ENCODE peak calls at places on chromosomes 7 and 10, in ten cellular contexts. W, P, D, M, G, U, K, E, S and A are unnamed samples.

GRCh38 chr10:84944187-84944586 is 615.8 kb downstream of the CCSER2 start:
- DNase-seq in G (no peak), P (no peak), W (no peak), D (no peak), U (no peak), S (no peak), E (no peak), K (no peak), M (no peak), A (no peak)

GRCh38 chr7:151692721-151693120 is 173.0 kb upstream of the RHEB start:
- DNase-seq in E (no peak), P (no peak), K (no peak), D (no peak), W (no peak), S (no peak), G (no peak), U (no peak), M (no peak), A (no peak)

GRCh38 chr10:100654835-100655759 is 90.3 kb upstream of the PAX2 start:
- DNase-seq in K (no peak), U (no peak), M (no peak), W (no peak), D (no peak), E (no peak), S (no peak), P (no peak), G (no peak), A (no peak)

GRCh38 chr7:51062222-51062987 is 254.2 kb downstream of the COBL start:
- DNase-seq in P (no peak), U (no peak), S (no peak), E (no peak), K (no peak), G (peak; percentile 89), W (no peak), D (no peak), M (no peak), A (peak; percentile 88)

GRCh38 chr7:106775552-106775936 is 89.5 kb upstream of the PIK3CG start:
- DNase-seq in M (no peak), G (no peak), E (peak; percentile 47), P (no peak), S (no peak), W (no peak), U (no peak), D (no peak), K (no peak), A (no peak)

GRCh38 chr7:116801092-116801710 is 61.2 kb upstream of the CAPZA2 start:
- DNase-seq in P (no peak), W (no peak), U (no peak), M (peak; percentile 59), D (no peak), G (no peak), K (no peak), E (peak; percentile 62), S (no peak), A (no peak)

GRCh38 chr10:71232089-71232998 is 20.0 kb downstream of the UNC5B start:
- DNase-seq in S (no peak), G (peak; percentile 49), U (no peak), P (no peak), E (no peak), K (no peak), M (no peak), W (no peak), D (no peak), A (no peak)

GRCh38 chr10:12799746-12800145 is 201.8 kb downstream of the CCDC3 start:
- DNase-seq in P (no peak), W (no peak), M (no peak), D (no peak), G (no peak), E (no peak), S (no peak), U (no peak), K (no peak), A (no peak)

GRCh38 chr10:125284875-125285597 is 124.7 kb upstream of the CTBP2 start:
- DNase-seq in S (no peak), K (no peak), W (no peak), P (no peak), M (no peak), G (no peak), D (no peak), U (no peak), E (no peak), A (peak; percentile 39)

GRCh38 chr10:77318739-77319138 is 318.9 kb downstream of the KCNMA1 start:
- DNase-seq in K (no peak), G (no peak), S (no peak), P (no peak), D (no peak), W (no peak), U (no peak), E (no peak), M (no peak), A (no peak)

GRCh38 chr7:150756858-150757257 is 19.6 kb downstream of the GIMAP5 start:
- DNase-seq in E (no peak), M (no peak), W (no peak), G (no peak), U (no peak), S (no peak), K (no peak), P (no peak), D (no peak), A (no peak)

GRCh38 chr7:135795846-135796570 is 47.4 kb upstream of the FAM180A start:
- DNase-seq in M (no peak), G (no peak), S (no peak), K (no peak), W (no peak), U (no peak), P (no peak), E (no peak), D (no peak), A (no peak)
- H3K27ac ChIP-seq in M (no peak overlapping the region), G (no peak overlapping the region), S (no peak overlapping the region), K (no peak overlapping the region), W (peak overlapping the region; percentile 53), U (peak overlapping the region; percentile 37), P (peak overlapping the region; percentile 17), E (no peak overlapping the region), D (peak overlapping the region; percentile 22), A (peak overlapping the region; percentile 58)

DNA sequence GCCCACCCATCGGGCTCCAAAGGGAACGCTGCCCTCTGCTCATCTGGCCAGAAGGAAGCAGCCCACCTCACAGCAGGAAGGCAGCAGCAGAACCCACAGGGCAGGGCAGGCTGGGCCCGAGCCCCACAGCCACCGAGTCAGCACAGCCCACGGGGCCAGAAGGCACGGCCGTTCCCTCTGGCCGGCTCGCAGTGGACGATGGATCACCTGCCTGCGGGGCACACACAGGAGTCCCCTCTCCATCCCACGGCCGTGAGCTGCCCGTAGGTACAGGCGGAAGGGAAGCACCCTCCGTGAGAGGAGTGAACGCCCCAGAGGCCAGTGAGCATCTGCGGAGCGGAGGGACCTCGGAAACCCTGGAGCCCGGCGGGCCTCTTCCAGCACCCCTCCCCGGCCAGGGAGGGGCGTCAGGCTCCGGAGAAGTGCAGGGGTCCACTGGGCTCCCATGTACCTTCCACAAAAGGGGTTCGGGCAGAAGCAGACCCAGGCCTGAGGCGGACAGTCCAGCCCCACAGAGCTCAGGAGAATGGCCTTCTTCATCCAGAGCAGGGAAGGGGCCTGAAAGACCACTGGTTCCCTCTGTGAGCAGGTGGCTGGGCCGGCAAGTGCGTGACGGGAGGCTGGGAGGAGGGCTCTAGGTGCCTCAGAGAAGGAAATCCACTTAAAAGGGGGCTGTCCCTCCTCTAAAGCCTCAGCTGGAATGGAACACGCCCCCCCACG is 11.7 kb downstream of the NUDT1 start:
- DNase-seq in P (no peak), U (no peak), D (no peak), S (no peak), M (no peak), E (no peak), W (no peak), K (no peak), G (no peak), A (no peak)
- TF ChIP-seq POLR2A in P (no peak), U (no peak), D (no peak), S (peak; percentile 23), M (no peak), E (no peak), W (no peak), K (no peak), G (no peak), A (no peak)

GRCh38 chr7:44415510-44415909 is 74.9 kb downstream of the NUDCD3 start:
- DNase-seq in K (no peak), S (no peak), G (no peak), E (no peak), U (no peak), D (no peak), W (no peak), P (no peak), M (no peak), A (peak; percentile 77)
- TF ChIP-seq EP300 in K (no peak), S (no peak), G (no peak), E (no peak), U (no peak), D (no peak), W (no peak), P (no peak), M (no peak), A (no peak)

GRCh38 chr10:102641398-102641797 is 2.9 kb upstream of the TRIM8 start:
- DNase-seq in M (peak; percentile 51), S (no peak), P (no peak), E (no peak), G (no peak), U (no peak), K (no peak), W (no peak), D (no peak), A (no peak)

GRCh38 chr10:102644066-102644645 is at the start of gene TRIM8:
- DNase-seq in K (no peak), S (no peak), U (no peak), D (peak; percentile 64), E (peak; percentile 51), M (peak; percentile 55), G (no peak), P (peak; percentile 69), W (no peak), A (no peak)

GRCh38 chr10:102643346-102644065 is 773 bp upstream of the TRIM8 start:
- DNase-seq in P (peak; percentile 67), K (no peak), D (peak; percentile 75), U (peak; percentile 91), E (peak; percentile 51), W (peak; percentile 89), M (peak; percentile 70), G (peak; percentile 60), S (no peak), A (no peak)

GRCh38 chr10:102641880-102642552 is 2.3 kb upstream of the TRIM8 start:
- DNase-seq in D (peak; percentile 99), K (peak; percentile 94), S (peak; percentile 90), M (peak; percentile 94), G (peak; percentile 99), U (peak; percentile 100), W (peak; percentile 100), P (peak; percentile 99), E (peak; percentile 94), A (peak; percentile 100)

DNA sequence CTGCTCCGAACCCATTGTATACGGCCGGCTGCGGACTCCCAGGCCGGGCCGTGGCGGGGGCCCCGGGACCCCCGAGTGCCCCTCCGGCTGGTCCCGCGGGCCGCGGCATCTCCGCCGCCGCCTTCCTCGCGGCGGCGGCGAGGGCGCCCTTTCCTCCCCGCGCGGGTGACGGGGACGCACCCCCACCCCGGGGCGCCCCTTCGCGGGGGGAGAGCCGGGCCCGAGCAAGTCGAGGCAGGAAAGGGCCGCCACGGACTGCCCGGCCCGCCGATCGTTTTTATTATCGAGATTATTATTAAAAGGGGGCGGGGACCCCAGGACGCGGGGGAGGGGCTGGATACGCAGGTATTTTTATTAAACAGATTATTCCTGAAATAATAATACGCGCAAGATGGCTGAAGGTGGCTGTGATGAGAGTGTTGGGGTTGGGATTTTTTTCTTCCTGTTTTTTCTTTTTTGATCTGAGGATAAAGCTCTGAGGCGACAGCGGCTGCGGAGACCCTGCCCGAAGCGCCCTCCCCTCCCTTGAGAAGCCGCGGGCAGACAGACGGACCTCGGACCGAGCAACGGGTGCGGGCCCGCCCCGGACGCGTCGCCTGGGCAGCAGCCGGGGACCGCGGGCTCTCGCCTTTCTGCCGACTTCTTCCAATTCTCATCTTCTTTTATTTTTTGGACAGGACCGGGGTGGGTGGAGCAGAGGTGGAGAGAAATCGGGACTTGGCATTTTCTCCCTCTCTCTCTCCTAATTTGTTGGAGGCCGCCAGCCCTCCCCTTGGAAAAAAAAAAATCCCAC is 1.5 kb upstream of the TRIM8 start:
- DNase-seq in K (no peak), E (no peak), P (peak; percentile 70), D (peak; percentile 75), U (no peak), M (peak; percentile 50), G (peak; percentile 56), W (peak; percentile 86), S (no peak), A (peak; percentile 95)
- H3K27ac ChIP-seq in K (peak overlapping the region; percentile 80), E (peak overlapping the region; percentile 98), P (peak overlapping the region; percentile 99), D (peak overlapping the region; percentile 98), U (peak overlapping the region; percentile 99), M (peak overlapping the region; percentile 95), G (peak overlapping the region; percentile 99), W (peak overlapping the region; percentile 100), S (peak overlapping the region; percentile 96), A (peak overlapping the region; percentile 100)